ENCODE peak calls at places on chromosomes 12 and 14, in five cellular contexts. Y, D, C, Z and H are unnamed samples.

GRCh38 chr14:67487937-67488893 is at the start of gene TMEM229B:
- DNase-seq in Z (no peak), D (no peak), C (no peak), Y (peak), H (no peak)

GRCh38 chr12:97446895-97447294 is 15.7 kb upstream of the RMST start:
- DNase-seq in D (no peak), C (no peak), Y (no peak), Z (no peak), H (no peak)

GRCh38 chr14:65600742-65601141 is 188.2 kb downstream of the FUT8 start:
- DNase-seq in Z (no peak), Y (no peak), D (no peak), C (no peak), H (no peak)

GRCh38 chr14:90159147-90159546 is 97.2 kb upstream of the PSMC1 start:
- DNase-seq in D (no peak), Y (no peak), Z (no peak), C (no peak), H (no peak)

GRCh38 chr14:30375280-30375892 is 183.6 kb upstream of the G2E3 start:
- DNase-seq in Z (no peak), Y (peak), D (peak), C (peak), H (no peak)

GRCh38 chr14:54803926-54804719 is 98.5 kb downstream of the GCH1 start:
- DNase-seq in D (no peak), Z (no peak), Y (no peak), C (no peak), H (no peak)

GRCh38 chr12:25716842-25717241 is 163.8 kb upstream of the LMNTD1 start:
- DNase-seq in C (peak), Z (no peak), Y (no peak), D (no peak), H (no peak)

GRCh38 chr12:104699489-104700194 is 242.9 kb downstream of the CHST11 start:
- DNase-seq in Y (peak), C (no peak), Z (peak), D (peak), H (no peak)

GRCh38 chr12:6463858-6464257 is 6.6 kb downstream of the VAMP1 start:
- DNase-seq in Y (no peak), C (no peak), D (no peak), Z (no peak), H (no peak)

GRCh38 chr12:121239704-121240420 is 29.9 kb downstream of the P2RX4 start:
- DNase-seq in Y (no peak), C (no peak), D (no peak), Z (no peak), H (no peak)

GRCh38 chr12:112172556-112173324 is 47.4 kb downstream of the TRAFD1 start:
- DNase-seq in C (no peak), Z (peak), Y (no peak), D (no peak), H (no peak)

GRCh38 chr14:99862111-99862510 is 68.9 kb downstream of the EML1 start:
- DNase-seq in Y (no peak), C (peak), Z (no peak), D (no peak), H (no peak)

GRCh38 chr12:12008931-12009611 is 61.7 kb upstream of the BCL2L14 start:
- DNase-seq in Y (peak), C (peak), D (peak), Z (no peak), H (no peak)

GRCh38 chr14:35149239-35149638 is 26.9 kb downstream of the PRORP start:
- DNase-seq in D (no peak), C (no peak), Y (no peak), Z (no peak), H (no peak)

GRCh38 chr14:70919774-70920173 is 12.5 kb downstream of the PCNX1 start:
- DNase-seq in Y (no peak), Z (no peak), D (peak), C (no peak), H (no peak)

GRCh38 chr14:64758711-64759554 is 54.7 kb downstream of the PLEKHG3 start:
- DNase-seq in D (peak), Y (no peak), Z (no peak), C (peak), H (peak)

GRCh38 chr12:2540535-2540941 is 254.2 kb upstream of the FKBP4 start:
- DNase-seq in D (no peak), Z (peak), Y (no peak), C (no peak), H (no peak)

GRCh38 chr14:66974397-66975025 is 214.7 kb upstream of the GARIN2 start:
- DNase-seq in D (peak), Z (no peak), C (peak), Y (no peak), H (no peak)

GRCh38 chr12:90262261-90262660 is 553.6 kb upstream of the ATP2B1 start:
- DNase-seq in D (no peak), Y (no peak), Z (no peak), C (no peak), H (no peak)

GRCh38 chr12:132014092-132014914 is 64.6 kb downstream of the EP400 start:
- DNase-seq in Z (no peak), C (no peak), Y (no peak), D (no peak), H (no peak)

GRCh38 chr14:90419200-90419599 is 22.4 kb downstream of the CALM1 start:
- DNase-seq in Y (no peak), Z (peak), D (peak), C (peak), H (peak)

GRCh38 chr12:102612008-102612407 is 131.6 kb upstream of the IGF1 start:
- DNase-seq in Y (no peak), D (no peak), C (no peak), Z (no peak), H (no peak)

GRCh38 chr14:54600685-54601084 is 33.8 kb downstream of the SAMD4A start:
- DNase-seq in Z (no peak), Y (no peak), C (no peak), D (peak), H (peak)

GRCh38 chr12:10140001-10140400 is 10.0 kb upstream of the CLEC7A start:
- DNase-seq in Y (peak), C (peak), Z (no peak), D (peak), H (no peak)

GRCh38 chr12:14777271-14777670 is 26.0 kb downstream of the WBP11 start:
- DNase-seq in Z (no peak), Y (no peak), C (peak), D (peak), H (no peak)

GRCh38 chr14:75996488-75996887 is 10.9 kb downstream of the IFT43 start:
- DNase-seq in C (no peak), D (no peak), Y (no peak), Z (no peak), H (no peak)

GRCh38 chr12:76417116-76417515 is 68.9 kb upstream of the BBS10 start:
- DNase-seq in D (no peak), Y (no peak), Z (no peak), C (no peak), H (no peak)

GRCh38 chr12:74031045-74031444 is 506.6 kb upstream of the ATXN7L3B start:
- DNase-seq in Z (no peak), Y (no peak), D (no peak), C (no peak), H (no peak)

GRCh38 chr14:61537567-61538463 is 157.5 kb upstream of the HIF1A start:
- DNase-seq in C (peak), D (peak), Z (no peak), Y (peak), H (no peak)

GRCh38 chr12:27319848-27320247 is 12.8 kb upstream of the BMAL2 start:
- DNase-seq in Y (no peak), C (no peak), D (no peak), Z (no peak), H (no peak)

GRCh38 chr14:93984987-93985410 is 8.6 kb upstream of the ASB2 start:
- DNase-seq in Z (peak), D (peak), C (peak), Y (no peak), H (peak)

GRCh38 chr12:89179983-89180382 is 172.3 kb downstream of the DUSP6 start:
- DNase-seq in D (peak), C (peak), Z (peak), Y (no peak), H (no peak)

GRCh38 chr14:105437723-105438500 is 18.3 kb downstream of the MTA1 start:
- DNase-seq in Z (no peak), Y (no peak), D (no peak), C (no peak), H (no peak)

GRCh38 chr14:41137741-41138140 is 468.9 kb upstream of the LRFN5 start:
- DNase-seq in Z (no peak), D (no peak), Y (no peak), C (no peak), H (no peak)
- H3K4me3 ChIP-seq in Z (no peak), D (no peak), Y (no peak), C (no peak), H (no peak)

DNA sequence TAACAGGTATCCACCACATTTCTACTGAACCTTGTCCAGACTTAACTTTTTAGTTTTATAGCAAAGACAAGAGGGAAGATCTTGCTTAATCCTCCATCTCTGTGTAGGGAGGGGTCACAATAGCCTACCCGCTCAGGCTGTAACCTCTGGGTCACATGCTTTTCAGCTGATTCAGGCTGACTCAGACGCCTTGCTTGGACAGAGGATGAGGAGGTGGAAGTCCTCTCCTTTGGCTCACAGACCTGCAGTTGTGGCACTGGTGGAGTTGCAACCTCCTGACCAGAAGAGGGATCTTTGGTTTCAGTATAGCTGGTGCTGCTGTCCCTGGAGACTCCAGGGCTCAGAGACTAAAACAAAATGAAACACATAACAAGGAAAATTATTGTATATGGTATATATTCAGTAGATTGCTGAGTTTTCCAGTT is 16.2 kb downstream of the ACIN1 start:
- DNase-seq in C (peak), Z (peak), D (peak), Y (no peak), H (peak)
- TF ChIP-seq CTCF in C (no peak), Z (no peak), D (no peak), Y (no peak), H (peak)

DNA sequence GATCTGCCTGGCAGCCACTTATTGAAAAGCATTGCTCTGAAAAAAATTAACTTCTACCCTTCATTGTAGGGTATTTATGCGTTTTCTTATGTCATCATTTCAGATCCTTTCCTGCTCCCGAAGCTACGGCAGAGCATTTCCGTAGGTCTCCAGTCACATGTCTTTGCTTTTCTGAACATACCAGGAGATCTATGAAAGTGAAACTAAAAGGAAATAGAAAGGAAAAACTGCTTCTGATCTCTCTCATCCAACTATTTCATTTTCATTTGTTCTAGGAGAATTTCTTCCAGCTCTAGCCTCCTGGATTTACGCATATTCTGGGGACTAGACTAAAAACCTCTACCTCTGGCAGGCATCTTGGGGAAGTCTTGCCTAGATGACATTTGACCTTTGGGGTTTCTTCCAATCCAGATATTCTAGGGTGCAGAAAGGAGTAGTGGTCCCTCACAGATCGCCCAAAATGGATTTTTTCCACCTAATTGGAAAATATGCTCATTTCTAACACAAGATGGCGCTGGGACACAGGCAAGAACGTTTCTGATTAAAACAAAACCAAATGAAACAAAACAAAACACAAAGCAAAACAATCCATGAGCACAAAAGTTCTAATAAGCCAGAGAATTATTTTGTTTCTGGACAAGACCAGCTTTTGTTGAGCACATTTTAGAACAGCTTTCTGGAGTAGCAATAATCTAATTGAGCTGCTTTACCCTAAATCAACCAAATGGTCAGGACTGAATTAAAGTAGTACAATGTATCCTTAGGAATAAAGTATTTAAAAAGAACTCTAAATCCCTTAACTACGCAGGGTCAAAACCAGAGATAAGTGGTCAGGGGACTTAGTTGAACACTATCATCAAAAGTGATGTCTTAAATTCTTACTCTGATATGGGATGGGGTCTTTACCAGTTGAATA is 12.2 kb upstream of the PARP11 start:
- DNase-seq in C (peak), Z (no peak), Y (peak), D (peak), H (no peak)
- H3K4me3 ChIP-seq in C (peak), Z (peak), Y (no peak), D (peak), H (peak)

GRCh38 chr14:96260341-96260821 is 4.4 kb downstream of the BDKRB1 start:
- DNase-seq in C (peak), D (peak), Z (peak), Y (no peak), H (no peak)

GRCh38 chr14:96264200-96264553 is 8.2 kb downstream of the BDKRB1 start:
- DNase-seq in C (no peak), Z (peak), Y (no peak), D (no peak), H (no peak)

GRCh38 chr14:96263347-96264199 is 7.6 kb downstream of the BDKRB1 start:
- DNase-seq in Z (peak), C (no peak), D (peak), Y (peak), H (no peak)

GRCh38 chr14:96261053-96261452 is 5.0 kb downstream of the BDKRB1 start:
- DNase-seq in Z (no peak), C (no peak), D (no peak), Y (no peak), H (no peak)

DNA sequence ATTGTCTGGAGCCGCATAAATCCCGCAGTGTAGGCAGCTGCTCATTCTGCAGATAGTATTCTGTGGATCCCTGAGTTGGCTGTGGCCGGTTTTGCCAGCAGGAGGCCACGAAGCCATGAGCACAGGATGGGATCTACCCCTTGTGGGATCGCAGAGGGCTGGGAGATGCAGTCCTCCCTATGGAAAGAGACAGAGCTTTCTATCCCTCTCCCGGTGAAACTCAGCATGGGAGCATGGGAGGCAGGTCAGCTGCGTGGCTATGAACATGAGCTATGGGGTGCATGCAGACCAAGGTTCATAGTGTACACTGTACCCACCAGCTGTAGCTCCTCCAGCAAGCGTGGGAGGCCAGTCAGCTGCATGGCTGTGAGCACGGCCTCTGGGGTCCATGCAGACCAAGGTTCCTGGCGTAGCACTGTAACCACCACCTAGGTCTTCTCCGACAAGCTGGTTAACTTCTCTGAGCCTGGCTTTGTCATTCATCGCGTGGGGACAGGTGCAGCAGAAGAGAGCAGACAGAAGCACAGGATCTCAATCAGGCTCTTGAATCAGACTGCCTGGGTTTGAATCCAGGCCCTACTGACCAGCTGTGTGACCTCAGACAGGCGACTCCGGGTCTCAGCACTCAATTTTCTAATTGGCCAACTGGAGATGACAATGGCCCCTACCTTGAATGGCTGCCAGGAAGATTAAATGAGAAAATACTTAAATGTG is 5.9 kb downstream of the BDKRB1 start:
- DNase-seq in Z (peak), C (no peak), Y (no peak), D (no peak), H (no peak)
- TF ChIP-seq CTCF in Z (no peak), C (no peak), Y (no peak), D (no peak), H (peak)

DNA sequence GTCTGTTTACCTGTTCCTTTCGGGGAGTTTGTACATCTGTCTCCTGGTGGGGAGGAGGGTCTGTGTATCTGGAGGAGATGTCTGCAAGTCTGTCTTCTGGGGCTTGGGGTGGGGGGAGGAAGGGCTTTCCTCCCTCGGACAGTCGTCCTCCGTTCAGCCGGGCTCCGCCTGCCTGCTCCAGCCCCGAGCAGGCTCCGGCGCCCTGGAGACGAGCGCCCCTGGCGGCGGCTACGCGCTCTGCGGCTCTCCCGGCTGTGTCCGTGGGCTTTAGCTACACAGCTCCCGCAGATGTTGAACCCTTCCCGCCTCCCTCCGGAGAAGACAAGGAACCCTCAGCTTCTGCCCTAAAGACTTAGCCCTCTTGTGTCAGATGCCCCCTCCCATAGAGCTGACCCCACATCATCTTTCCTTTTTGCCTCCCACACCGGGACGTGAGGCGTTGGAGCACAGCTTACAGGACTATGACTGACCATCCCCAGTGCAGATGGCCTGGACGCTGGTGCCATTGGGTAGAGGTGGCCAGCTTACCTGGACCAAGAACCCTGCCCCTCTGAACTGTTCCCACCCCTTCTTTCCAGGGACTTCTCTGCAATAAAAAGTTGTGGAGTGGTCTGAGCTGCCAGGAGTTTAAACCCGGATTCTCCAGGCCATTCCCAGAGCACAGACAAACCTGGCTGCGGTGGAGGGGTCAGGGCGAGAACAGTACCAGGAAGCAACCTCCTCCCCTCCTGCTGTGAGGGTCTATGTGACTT is 4.7 kb downstream of the KRT86 start:
- DNase-seq in C (peak), Y (peak), Z (peak), D (peak), H (no peak)
- H3K4me3 ChIP-seq in C (peak), Y (no peak), Z (no peak), D (no peak), H (peak)

DNA sequence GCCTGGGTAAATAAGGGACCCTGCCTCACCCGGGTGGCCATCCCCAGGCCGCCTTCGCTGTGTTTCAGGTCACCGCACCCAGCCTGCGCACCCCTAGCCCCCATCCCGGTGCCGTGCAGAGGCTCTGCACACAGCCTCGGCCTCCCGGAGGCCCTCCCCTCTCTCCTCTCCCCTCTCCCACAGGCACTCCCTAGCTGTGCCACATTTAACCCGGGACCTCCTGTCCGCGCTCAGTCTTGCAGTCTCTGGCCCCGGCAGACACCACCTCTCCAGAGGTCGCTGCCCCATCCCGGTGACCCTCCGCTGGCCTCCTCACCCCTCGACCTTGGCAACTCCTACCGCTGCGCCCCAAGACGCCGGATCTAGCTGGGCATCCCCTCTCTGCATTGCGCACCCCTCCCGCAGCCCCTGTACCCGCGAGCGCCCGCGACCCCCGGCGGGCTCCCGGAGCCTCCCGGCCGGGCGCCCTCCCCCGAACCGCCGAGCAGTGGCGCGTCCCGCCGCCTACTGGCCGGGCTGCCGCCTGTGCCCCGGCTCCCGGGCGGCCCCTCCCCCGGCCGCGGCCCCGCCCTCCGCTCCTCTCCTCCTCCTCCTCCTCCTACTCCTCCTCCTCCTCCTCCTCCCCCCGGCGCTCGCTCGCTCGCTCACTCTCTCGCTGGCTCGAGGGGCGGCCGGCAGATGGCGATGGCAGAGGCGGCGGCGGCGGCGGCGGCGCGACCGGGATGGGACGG is 120.7 kb downstream of the AACS start:
- DNase-seq in D (peak), C (peak), Y (peak), Z (peak), H (no peak)
- TF ChIP-seq CTCF in D (no peak), C (no peak), Y (peak), Z (no peak), H (peak)

GRCh38 chr12:124713041-124713435 is 145.6 kb upstream of the NCOR2 start:
- DNase-seq in D (no peak), Y (no peak), C (no peak), Z (peak), H (no peak)
- H3K4me3 ChIP-seq in D (no peak), Y (no peak), C (no peak), Z (no peak), H (no peak)

GRCh38 chr12:116861331-116861730 is 19.9 kb downstream of the HRK start:
- DNase-seq in D (peak), Y (peak), Z (no peak), C (peak), H (peak)

GRCh38 chr12:116862167-116862566 is 19.1 kb downstream of the HRK start:
- DNase-seq in C (no peak), Y (no peak), D (no peak), Z (no peak), H (no peak)

GRCh38 chr12:116860281-116860680 is 21.0 kb downstream of the HRK start:
- DNase-seq in C (no peak), Z (no peak), D (no peak), Y (no peak), H (no peak)

GRCh38 chr12:116864371-116865160 is 16.7 kb downstream of the HRK start:
- DNase-seq in Y (no peak), D (peak), C (peak), Z (no peak), H (peak)

GRCh38 chr12:116863275-116863767 is 17.9 kb downstream of the HRK start:
- DNase-seq in D (no peak), Z (no peak), Y (peak), C (peak), H (peak)
- TF ChIP-seq CTCF in D (peak), Z (no peak), Y (peak), C (peak), H (peak)